ENCODE peak calls at places on chromosomes 13 and 19, in nine cellular contexts. V is endothelial cell, D is thoracic aorta, F is Calu3, M is foreskin fibroblast, P is choroid plexus epithelial cell, N is astrocyte of the cerebellum, T is GM10248, U is dorsolateral prefrontal cortex. B is an unnamed sample.

GRCh38 chr13:74134226-74134776 is at the start of gene KLF12:
- DNase-seq in V (peak; percentile 81), F (peak; percentile 59), D (peak; percentile 71), T (peak; percentile 91), U (peak; percentile 36), N (peak; percentile 90), P (peak; percentile 98), M (peak; percentile 95), B (peak; percentile 92)

GRCh38 chr13:76285463-76285862 is 600.7 kb downstream of the KCTD12 start:
- DNase-seq in P (no peak), T (no peak), U (no peak), D (no peak), F (no peak), V (no peak), N (no peak), M (no peak), B (no peak)

GRCh38 chr19:34975056-34975455 is 11.0 kb upstream of the ZNF792 start:
- DNase-seq in T (no peak), V (no peak), M (no peak), N (no peak), F (peak; percentile 45), U (no peak), D (no peak), P (no peak), B (no peak)

GRCh38 chr13:101298517-101298916 is 117.8 kb downstream of the NALCN start:
- DNase-seq in N (no peak), P (no peak), F (no peak), D (no peak), V (no peak), T (no peak), U (no peak), M (no peak), B (no peak)

GRCh38 chr13:30984620-30985019 is 52.2 kb downstream of the TEX26 start:
- DNase-seq in U (no peak), V (no peak), M (no peak), F (no peak), P (no peak), N (no peak), D (no peak), T (no peak), B (no peak)

GRCh38 chr13:59250276-59250990 is 913.3 kb downstream of the DIAPH3 start:
- DNase-seq in F (no peak), P (no peak), M (no peak), D (no peak), U (no peak), N (no peak), V (no peak), T (no peak), B (no peak)

GRCh38 chr19:18194554-18195238 is 1.7 kb downstream of the MPV17L2 start:
- DNase-seq in N (peak; percentile 65), D (no peak), U (no peak), P (peak; percentile 29), M (no peak), T (peak; percentile 58), V (peak; percentile 35), F (no peak), B (no peak)

GRCh38 chr19:19866599-19867248 is 1.0 kb downstream of the ZNF253 start:
- DNase-seq in T (peak; percentile 58), U (peak; percentile 15), N (no peak), D (no peak), F (peak; percentile 0), M (no peak), P (peak; percentile 7), V (peak; percentile 66), B (no peak)

GRCh38 chr19:48837586-48838191 is 1.4 kb upstream of the HSD17B14 start:
- DNase-seq in M (no peak), V (no peak), N (no peak), T (no peak), U (no peak), F (no peak), P (no peak), D (no peak), B (no peak)

GRCh38 chr19:54431255-54431838 is 16.1 kb downstream of the TTYH1 start:
- DNase-seq in P (peak; percentile 72), D (no peak), N (no peak), M (no peak), T (no peak), U (no peak), V (no peak), F (peak; percentile 93), B (no peak)

GRCh38 chr13:114112826-114113322 is 19.5 kb downstream of the RASA3 start:
- DNase-seq in F (no peak), P (no peak), U (peak; percentile 8), V (no peak), M (no peak), D (no peak), T (no peak), N (no peak), B (no peak)

GRCh38 chr19:50192463-50193211 is 10.8 kb upstream of the MYH14 start:
- DNase-seq in N (no peak), F (no peak), M (no peak), T (no peak), D (no peak), P (no peak), U (no peak), V (no peak), B (no peak)

GRCh38 chr13:90355162-90355751 is 992.2 kb upstream of the MIR17HG start:
- DNase-seq in T (no peak), P (no peak), M (no peak), D (no peak), V (no peak), U (no peak), N (no peak), F (no peak), B (no peak)

GRCh38 chr13:54194233-54195024 is 1165.8 kb downstream of the OLFM4 start:
- DNase-seq in M (no peak), D (no peak), F (no peak), U (no peak), N (no peak), V (no peak), P (no peak), T (no peak), B (no peak)

GRCh38 chr19:32720216-32720935 is 809 bp downstream of the TDRD12 start:
- DNase-seq in M (no peak), V (no peak), T (no peak), D (no peak), P (no peak), N (no peak), F (no peak), U (no peak), B (no peak)

GRCh38 chr19:51702754-51703654 is 9.9 kb downstream of the SPACA6 start:
- DNase-seq in F (no peak), P (peak; percentile 15), T (peak; percentile 27), D (no peak), N (no peak), V (no peak), M (no peak), U (peak; percentile 18), B (no peak)

GRCh38 chr19:12665646-12666304 is 767 bp downstream of the MAN2B1 start:
- DNase-seq in N (no peak), F (no peak), M (no peak), T (no peak), P (no peak), U (no peak), V (no peak), D (no peak), B (no peak)

GRCh38 chr19:33796164-33797100 is at the start of gene KCTD15:
- DNase-seq in P (peak; percentile 60), F (peak; percentile 54), U (no peak), T (no peak), D (no peak), V (peak; percentile 55), M (no peak), N (no peak), B (no peak)

GRCh38 chr19:58581227-58582141 is 8.3 kb upstream of the MZF1 start:
- DNase-seq in V (peak; percentile 89), U (peak; percentile 80), F (no peak), P (peak; percentile 94), T (peak; percentile 90), D (peak; percentile 45), M (peak; percentile 85), N (peak; percentile 44), B (peak; percentile 80)

GRCh38 chr13:48001127-48001881 is at the start of gene SUCLA2:
- DNase-seq in T (peak; percentile 99), V (peak; percentile 96), U (peak; percentile 76), D (peak; percentile 54), F (peak; percentile 92), M (peak; percentile 87), N (peak; percentile 63), P (peak; percentile 90), B (peak; percentile 95)
- TF ChIP-seq CTCF in T (no peak), V (no peak), U (peak; percentile 40), D (no peak), F (no peak), M (no peak), N (no peak), P (no peak), B (no peak)

GRCh38 chr19:531009-531752 is 379 bp upstream of the CDC34 start:
- DNase-seq in D (no peak), F (peak; percentile 89), V (peak; percentile 96), T (peak; percentile 99), U (no peak), N (no peak), P (peak; percentile 81), M (peak; percentile 77), B (peak; percentile 96)
- TF ChIP-seq CTCF in D (no peak), F (no peak), V (no peak), T (no peak), U (peak; percentile 17), N (no peak), P (peak; percentile 10), M (no peak), B (peak; percentile 28)

GRCh38 chr13:49213539-49213938 is 6.6 kb upstream of the MLNR start:
- DNase-seq in U (no peak), V (no peak), P (no peak), N (no peak), F (no peak), T (no peak), D (no peak), M (no peak), B (no peak)

GRCh38 chr13:49216334-49216733 is 3.8 kb upstream of the MLNR start:
- DNase-seq in M (no peak), D (no peak), V (no peak), T (no peak), N (no peak), P (no peak), F (no peak), U (no peak), B (no peak)

GRCh38 chr13:49217962-49218492 is 2.1 kb upstream of the MLNR start:
- DNase-seq in M (no peak), F (no peak), N (no peak), P (no peak), T (no peak), U (no peak), D (no peak), V (no peak), B (no peak)

GRCh38 chr13:49213997-49214916 is 5.9 kb upstream of the MLNR start:
- DNase-seq in P (no peak), N (no peak), T (no peak), U (no peak), V (no peak), D (no peak), M (no peak), F (no peak), B (no peak)

GRCh38 chr13:49214917-49215376 is 5.2 kb upstream of the MLNR start:
- DNase-seq in F (peak; percentile 26), D (no peak), N (no peak), M (no peak), T (peak; percentile 39), P (peak; percentile 22), U (no peak), V (no peak), B (no peak)
- TF ChIP-seq CTCF in F (no peak), D (no peak), N (no peak), M (peak; percentile 3), T (peak; percentile 11), P (peak; percentile 1), U (no peak), V (no peak), B (no peak)

GRCh38 chr19:1945899-1946298 is 4.9 kb downstream of the CSNK1G2 start:
- DNase-seq in F (no peak), D (no peak), V (peak; percentile 72), U (peak; percentile 40), T (no peak), N (no peak), P (peak; percentile 17), M (no peak), B (peak; percentile 79)
- TF ChIP-seq CTCF in F (peak; percentile 31), D (peak; percentile 46), V (peak; percentile 86), U (peak; percentile 63), T (peak; percentile 45), N (peak; percentile 68), P (peak; percentile 68), M (peak; percentile 45), B (peak; percentile 77)

B was measured in type B pancreatic cell.